ENCODE peak calls at places on chromosomes 3 and 15, in four cellular contexts. W is astrocyte of the spinal cord, Q is endodermal cell, O is fibroblast of pulmonary artery. N is an unnamed sample.

GRCh38 chr3:119596392-119596791 is 1.3 kb upstream of the PLA1A start:
- DNase-seq in W (no peak), Q (no peak), O (no peak), N (peak)

GRCh38 chr15:42805266-42805665 is 68.3 kb upstream of the CDAN1 start:
- DNase-seq in Q (no peak), O (no peak), W (no peak), N (no peak)

GRCh38 chr3:54882114-54882833 is 45.6 kb downstream of the LRTM1 start:
- DNase-seq in Q (no peak), W (peak), O (peak), N (no peak)

GRCh38 chr15:48996276-48996675 is 32.6 kb upstream of the SHC4 start:
- DNase-seq in O (no peak), Q (no peak), W (peak), N (no peak)

GRCh38 chr15:95325763-95326688 is 1004.5 kb upstream of the NR2F2 start:
- DNase-seq in O (peak), W (peak), Q (no peak), N (no peak)

GRCh38 chr3:154758109-154758868 is 321.8 kb upstream of the MME start:
- DNase-seq in Q (no peak), O (peak), W (peak), N (no peak)

GRCh38 chr3:149576071-149576564 is 81.7 kb downstream of the WWTR1 start:
- DNase-seq in O (peak), Q (peak), W (peak), N (peak)

GRCh38 chr15:45529613-45530012 is 7.1 kb upstream of the SLC30A4 start:
- DNase-seq in O (no peak), Q (no peak), W (no peak), N (no peak)

GRCh38 chr15:26102988-26103387 is 239.9 kb upstream of the ATP10A start:
- DNase-seq in Q (no peak), O (no peak), W (no peak), N (no peak)

GRCh38 chr3:49703956-49704355 is 14.6 kb downstream of the RNF123 start:
- DNase-seq in Q (no peak), W (no peak), O (no peak), N (no peak)

GRCh38 chr15:63086271-63086670 is 35.4 kb upstream of the LACTB start:
- DNase-seq in O (peak), W (peak), Q (no peak), N (no peak)

GRCh38 chr3:171566803-171567422 is 106.7 kb upstream of the TNIK start:
- DNase-seq in W (peak), O (peak), Q (no peak), N (peak)

DNA sequence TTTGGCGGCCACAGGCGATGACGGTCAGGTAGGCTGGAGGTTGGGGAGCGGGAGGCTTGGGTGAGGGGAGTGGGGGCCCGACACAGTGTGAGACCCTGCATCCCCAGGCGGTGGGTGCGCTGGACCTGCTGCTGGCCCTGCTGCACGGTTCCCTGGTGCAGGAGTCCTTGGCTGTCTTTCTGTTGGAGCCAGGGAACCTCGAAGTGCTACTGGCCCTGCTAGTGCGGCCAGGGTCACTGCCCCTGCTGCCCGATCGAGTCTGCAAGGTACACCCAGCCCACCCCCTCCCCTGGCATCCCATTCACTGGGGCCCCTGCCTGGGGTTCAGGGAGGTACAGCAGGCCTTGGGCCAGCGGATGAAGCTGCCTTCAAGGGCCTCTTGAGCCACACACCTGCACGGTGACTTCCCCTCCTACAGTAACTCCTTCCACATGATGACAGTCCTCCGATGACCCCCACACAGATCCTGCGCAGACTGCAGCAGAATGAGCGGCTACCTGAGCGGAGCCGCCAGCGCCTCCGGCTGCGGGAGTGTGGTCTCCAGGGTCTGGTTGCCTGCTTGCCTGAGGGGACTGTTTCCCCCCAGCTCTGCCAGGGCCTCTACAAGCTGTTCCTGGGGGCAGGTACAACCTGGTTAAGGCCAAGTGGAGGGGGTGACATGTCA is 19.5 kb downstream of the NBEAL2 start:
- DNase-seq in W (no peak), Q (no peak), O (no peak), N (no peak)
- TF ChIP-seq CTCF in W (no peak), Q (no peak), O (no peak), N (no peak)

GRCh38 chr15:82831894-82832600 is 22.6 kb downstream of the WHAMM start:
- DNase-seq in Q (no peak), W (no peak), O (no peak), N (no peak)
- H3K4me3 ChIP-seq in Q (no peak), W (no peak), O (no peak), N (no peak)

DNA sequence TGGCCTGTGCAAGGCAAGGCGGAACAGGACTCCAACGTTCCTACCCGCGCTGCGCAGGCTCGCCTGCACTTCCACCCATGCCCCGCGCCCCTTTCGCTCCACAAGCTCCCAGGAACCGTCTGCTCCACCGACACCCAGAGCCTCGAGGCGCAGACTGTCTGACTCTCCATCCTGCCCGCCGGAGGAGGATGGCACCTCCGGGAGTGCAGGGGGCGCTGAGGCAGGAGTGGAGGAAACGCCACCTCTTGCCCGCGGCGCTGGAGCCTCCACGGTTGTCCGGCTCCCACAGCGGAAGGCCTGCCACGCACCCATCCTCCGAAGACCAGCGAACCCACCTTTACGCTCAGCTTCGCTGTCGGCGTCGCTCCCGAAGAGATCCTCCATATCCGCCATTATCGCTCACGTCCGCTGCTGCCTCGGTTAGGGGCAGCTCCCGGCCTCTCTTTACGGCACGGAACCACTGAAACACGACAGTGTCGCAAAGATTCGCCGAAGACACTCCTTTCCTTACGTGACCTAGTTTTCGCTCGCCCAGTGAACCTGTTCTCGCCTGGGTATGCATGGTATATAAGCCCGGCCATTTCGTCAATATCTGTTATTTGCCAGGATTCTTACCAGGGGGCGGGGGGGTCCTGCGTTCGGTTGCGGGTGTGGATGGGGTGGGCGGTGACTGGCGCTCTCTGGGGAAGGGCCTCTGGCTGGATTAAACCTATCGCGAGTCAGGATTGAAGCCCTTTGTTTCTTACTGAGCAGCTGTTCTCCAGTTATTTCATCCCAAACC is at the start of gene LEO1:
- DNase-seq in Q (peak), W (peak), O (peak), N (peak)
- TF ChIP-seq CTCF in Q (peak), W (peak), O (peak), N (peak)

GRCh38 chr15:67082007-67082536 is 16.7 kb downstream of the SMAD3 start:
- DNase-seq in Q (no peak), W (no peak), O (no peak), N (peak)
- H3K4me3 ChIP-seq in Q (peak), W (no peak), O (no peak), N (no peak)

GRCh38 chr15:68278345-68279217 is 1.0 kb downstream of the FEM1B start:
- DNase-seq in Q (peak), W (peak), O (no peak), N (peak)
- TF ChIP-seq CTCF in Q (no peak), W (peak), O (peak), N (peak)

GRCh38 chr15:101198820-101199219 is 53.0 kb downstream of the CHSY1 start:
- DNase-seq in O (no peak), Q (peak), W (peak), N (peak)
- H3K4me3 ChIP-seq in O (no peak), Q (no peak), W (no peak), N (peak)

DNA sequence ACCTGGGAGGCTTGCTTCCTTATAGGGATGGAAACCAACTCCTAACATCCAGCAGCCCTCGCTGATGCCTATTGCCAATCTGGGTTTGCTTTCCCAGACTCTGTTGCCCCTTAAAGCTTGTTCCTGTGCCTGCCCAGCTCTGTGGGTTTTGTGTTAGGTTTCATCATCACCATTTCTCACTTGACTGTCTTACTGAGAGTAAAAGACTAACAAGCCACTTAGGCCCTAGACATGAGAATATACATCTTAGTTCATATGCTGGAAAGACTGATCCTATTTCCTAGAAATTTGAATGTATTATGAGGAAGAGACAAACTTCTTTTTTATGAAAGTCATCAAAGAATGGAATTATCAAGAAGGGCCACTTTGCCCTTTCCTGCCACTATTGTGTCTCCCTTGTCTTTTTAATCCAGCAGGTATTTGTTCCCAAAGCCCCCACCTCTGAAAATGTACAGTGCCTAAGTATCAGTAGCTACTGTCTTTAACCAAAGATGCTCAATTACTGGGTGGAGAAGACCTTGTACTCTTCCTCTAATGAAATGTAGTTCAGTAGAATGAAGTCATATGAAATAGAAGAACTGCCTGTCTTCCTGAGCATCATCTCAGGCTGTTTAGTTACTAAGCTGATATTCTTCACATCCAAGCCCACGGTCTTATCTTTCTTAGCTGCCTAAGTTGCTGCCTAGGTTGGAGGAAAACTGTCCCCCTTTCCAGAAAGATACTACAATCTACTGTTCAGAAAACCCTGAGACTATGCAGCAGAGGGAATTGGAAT is 59.8 kb upstream of the ZPLD1 start:
- DNase-seq in W (no peak), Q (no peak), O (no peak), N (no peak)
- TF ChIP-seq CTCF in W (no peak), Q (no peak), O (no peak), N (no peak)

GRCh38 chr15:74775894-74776293 is 6.0 kb upstream of the CSK start:
- DNase-seq in W (no peak), O (no peak), Q (no peak), N (no peak)

GRCh38 chr15:74778599-74778970 is 3.3 kb upstream of the CSK start:
- DNase-seq in W (no peak), Q (no peak), O (no peak), N (no peak)

GRCh38 chr15:74777769-74778598 is 3.9 kb upstream of the CSK start:
- DNase-seq in Q (no peak), O (no peak), W (no peak), N (peak)

GRCh38 chr15:74775132-74775562 is 6.7 kb upstream of the CSK start:
- DNase-seq in O (no peak), W (no peak), Q (no peak), N (peak)

DNA sequence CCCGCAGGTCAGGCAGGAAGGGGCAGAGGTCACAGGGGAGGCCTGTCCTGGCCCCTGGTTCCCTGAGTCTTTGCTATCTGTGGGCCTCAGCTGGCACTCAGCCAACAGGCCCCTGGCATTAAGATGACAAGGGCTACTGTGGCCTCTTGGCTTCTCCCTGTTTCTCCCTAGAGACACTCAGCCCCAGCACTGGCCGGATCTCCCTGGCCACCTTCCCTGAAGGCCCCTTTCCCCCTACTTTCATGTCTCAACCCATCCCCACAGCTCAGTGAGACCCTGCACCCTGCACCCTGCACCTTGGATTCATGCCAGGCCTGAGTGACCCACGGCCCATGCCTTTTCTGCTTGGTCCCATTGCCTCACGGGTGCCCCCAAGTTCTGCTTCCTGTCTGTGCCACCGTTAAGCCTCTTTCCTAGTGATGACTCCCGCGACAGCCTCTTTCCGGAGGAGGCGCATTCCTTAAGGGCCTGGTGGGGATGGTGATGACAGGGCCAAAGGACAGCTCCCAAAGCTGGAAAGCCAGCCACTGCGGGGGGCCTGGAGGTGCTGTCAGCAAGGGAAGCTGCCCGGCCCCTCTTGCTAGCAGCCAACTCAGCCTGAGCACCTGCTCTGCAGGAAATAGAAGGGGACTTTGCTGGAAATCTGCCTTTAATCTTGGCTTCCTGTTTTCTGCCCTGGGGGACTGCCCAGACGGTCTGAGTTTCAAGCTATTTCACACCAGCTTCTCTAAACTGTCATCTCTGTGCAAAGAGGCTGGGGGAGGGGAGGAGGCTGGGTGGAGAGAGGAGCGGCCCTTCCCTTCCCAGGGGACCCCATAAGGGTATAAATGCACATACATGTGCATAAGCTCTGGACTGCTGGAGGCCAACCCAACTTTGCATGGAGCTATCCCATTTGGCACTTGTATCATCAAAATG is 4.8 kb upstream of the CSK start:
- DNase-seq in Q (peak), O (no peak), W (no peak), N (peak)
- H3K4me3 ChIP-seq in Q (no peak), O (no peak), W (no peak), N (peak)

N was measured in GM12865.